ENCODE peak calls at places on chromosomes 11 and 22, in four cellular contexts. One of them, this sample, is unnamed.

GRCh38 chr11:5293028-5293427 is 8.7 kb downstream of the OR51B4 start:
- DNase-seq in AG09309: no peak
- DNase-seq in lower leg skin: no peak
- DNase-seq in left ventricle myocardium inferior: no peak
- DNase-seq in this sample: no peak

GRCh38 chr11:124301482-124301881 is 12.3 kb downstream of the OR8D1 start:
- DNase-seq in lower leg skin: no peak
- DNase-seq in AG09309: no peak
- DNase-seq in left ventricle myocardium inferior: no peak
- DNase-seq in this sample: no peak

GRCh38 chr11:85182437-85183109 is 444.6 kb downstream of the DLG2 start:
- DNase-seq in AG09309: no peak
- DNase-seq in lower leg skin: no peak
- DNase-seq in left ventricle myocardium inferior: no peak
- DNase-seq in this sample: peak; percentile 44

GRCh38 chr11:2581151-2581930 is 118.5 kb downstream of the KCNQ1OT1 start:
- DNase-seq in AG09309: no peak
- DNase-seq in lower leg skin: peak; percentile 75
- DNase-seq in left ventricle myocardium inferior: peak; percentile 10
- DNase-seq in this sample: no peak

GRCh38 chr11:42319926-42320325 is 860.5 kb upstream of the LRRC4C start:
- DNase-seq in lower leg skin: no peak
- DNase-seq in AG09309: no peak
- DNase-seq in left ventricle myocardium inferior: no peak
- DNase-seq in this sample: no peak

GRCh38 chr22:35888181-35888870 is 140.3 kb downstream of the RBFOX2 start:
- DNase-seq in left ventricle myocardium inferior: no peak
- DNase-seq in AG09309: no peak
- DNase-seq in lower leg skin: no peak
- DNase-seq in this sample: no peak

GRCh38 chr11:46456269-46456668 is 64.7 kb upstream of the CHRM4 start:
- DNase-seq in lower leg skin: no peak
- DNase-seq in left ventricle myocardium inferior: no peak
- DNase-seq in AG09309: no peak
- DNase-seq in this sample: no peak

GRCh38 chr11:617248-617911 is 1.6 kb upstream of the IRF7 start:
- DNase-seq in left ventricle myocardium inferior: no peak
- DNase-seq in AG09309: no peak
- DNase-seq in lower leg skin: no peak
- DNase-seq in this sample: no peak

GRCh38 chr11:113730887-113731726 is 25.0 kb upstream of the TMPRSS5 start:
- DNase-seq in left ventricle myocardium inferior: no peak
- DNase-seq in lower leg skin: no peak
- DNase-seq in AG09309: peak; percentile 33
- DNase-seq in this sample: peak; percentile 21

GRCh38 chr22:30930228-30930627 is 38.3 kb downstream of the MORC2 start:
- DNase-seq in AG09309: no peak
- DNase-seq in left ventricle myocardium inferior: no peak
- DNase-seq in lower leg skin: no peak
- DNase-seq in this sample: no peak

GRCh38 chr22:42500164-42500835 is 19.3 kb downstream of the RRP7A start:
- DNase-seq in lower leg skin: peak; percentile 95
- DNase-seq in AG09309: no peak
- DNase-seq in left ventricle myocardium inferior: peak; percentile 82
- DNase-seq in this sample: peak; percentile 94

GRCh38 chr11:81658722-81659121 is 1074.9 kb downstream of the FAM181B start:
- DNase-seq in lower leg skin: no peak
- DNase-seq in left ventricle myocardium inferior: no peak
- DNase-seq in AG09309: no peak
- DNase-seq in this sample: peak; percentile 49

GRCh38 chr11:83162377-83162776 is 5.4 kb downstream of the PCF11 start:
- DNase-seq in lower leg skin: no peak
- DNase-seq in AG09309: no peak
- DNase-seq in left ventricle myocardium inferior: no peak
- DNase-seq in this sample: peak; percentile 60

GRCh38 chr22:37563153-37564081 is 3.1 kb downstream of the CDC42EP1 start:
- DNase-seq in AG09309: peak; percentile 78
- DNase-seq in left ventricle myocardium inferior: peak; percentile 69
- DNase-seq in lower leg skin: peak; percentile 95
- DNase-seq in this sample: no peak

GRCh38 chr11:64878223-64878493 is 263 bp downstream of the EHD1 start:
- DNase-seq in AG09309: no peak
- DNase-seq in lower leg skin: no peak
- DNase-seq in left ventricle myocardium inferior: no peak
- DNase-seq in this sample: no peak

GRCh38 chr11:130470832-130471706 is 22.6 kb downstream of the ADAMTS15 start:
- DNase-seq in AG09309: no peak
- DNase-seq in lower leg skin: peak; percentile 52
- DNase-seq in left ventricle myocardium inferior: no peak
- DNase-seq in this sample: no peak

GRCh38 chr11:12769834-12770345 is 95.7 kb downstream of the TEAD1 start:
- DNase-seq in AG09309: no peak
- DNase-seq in left ventricle myocardium inferior: no peak
- DNase-seq in lower leg skin: no peak
- DNase-seq in this sample: no peak

GRCh38 chr22:49084203-49084602 is 743.5 kb downstream of the BRD1 start:
- DNase-seq in AG09309: no peak
- DNase-seq in left ventricle myocardium inferior: no peak
- DNase-seq in lower leg skin: no peak
- DNase-seq in this sample: no peak

GRCh38 chr11:36268337-36268931 is 20.8 kb downstream of the COMMD9 start:
- DNase-seq in left ventricle myocardium inferior: no peak
- DNase-seq in AG09309: no peak
- DNase-seq in lower leg skin: no peak
- DNase-seq in this sample: no peak

GRCh38 chr22:30078320-30079311 is 1.6 kb upstream of the HORMAD2 start:
- DNase-seq in AG09309: no peak
- DNase-seq in left ventricle myocardium inferior: no peak
- DNase-seq in lower leg skin: no peak
- DNase-seq in this sample: peak; percentile 75

GRCh38 chr11:76329084-76329648 is 51.8 kb downstream of the THAP12 start:
- DNase-seq in AG09309: no peak
- DNase-seq in lower leg skin: peak; percentile 78
- DNase-seq in left ventricle myocardium inferior: no peak
- DNase-seq in this sample: no peak

GRCh38 chr22:24759765-24760164 is 14.8 kb downstream of the PIWIL3 start:
- DNase-seq in lower leg skin: peak; percentile 50
- DNase-seq in AG09309: no peak
- DNase-seq in left ventricle myocardium inferior: no peak
- DNase-seq in this sample: no peak

GRCh38 chr11:78731008-78731407 is 156.3 kb upstream of the NARS2 start:
- DNase-seq in lower leg skin: no peak
- DNase-seq in AG09309: no peak
- DNase-seq in left ventricle myocardium inferior: no peak
- DNase-seq in this sample: no peak

GRCh38 chr11:8290122-8290810 is 26.6 kb upstream of the LMO1 start:
- DNase-seq in AG09309: no peak
- DNase-seq in left ventricle myocardium inferior: no peak
- DNase-seq in lower leg skin: peak; percentile 60
- DNase-seq in this sample: no peak

GRCh38 chr22:26972281-26972680 is 314.9 kb downstream of the MIAT start:
- DNase-seq in left ventricle myocardium inferior: no peak
- DNase-seq in AG09309: no peak
- DNase-seq in lower leg skin: peak; percentile 66
- DNase-seq in this sample: no peak

GRCh38 chr22:26970809-26971394 is 313.5 kb downstream of the MIAT start:
- DNase-seq in AG09309: no peak
- DNase-seq in left ventricle myocardium inferior: no peak
- DNase-seq in lower leg skin: peak; percentile 3
- DNase-seq in this sample: peak; percentile 5

GRCh38 chr22:26967282-26967681 is 309.9 kb downstream of the MIAT start:
- DNase-seq in left ventricle myocardium inferior: no peak
- DNase-seq in lower leg skin: no peak
- DNase-seq in AG09309: no peak
- DNase-seq in this sample: no peak

GRCh38 chr22:26964642-26965041 is 307.3 kb downstream of the MIAT start:
- DNase-seq in AG09309: no peak
- DNase-seq in lower leg skin: no peak
- DNase-seq in left ventricle myocardium inferior: no peak
- DNase-seq in this sample: no peak

GRCh38 chr22:26968873-26969272 is 311.5 kb downstream of the MIAT start:
- DNase-seq in lower leg skin: peak; percentile 18
- DNase-seq in left ventricle myocardium inferior: no peak
- DNase-seq in AG09309: no peak
- DNase-seq in this sample: no peak
- H3K4me3 ChIP-seq in lower leg skin: no peak overlapping the region
- H3K4me3 ChIP-seq in left ventricle myocardium inferior: no peak overlapping the region
- H3K4me3 ChIP-seq in AG09309: no peak overlapping the region
- H3K4me3 ChIP-seq in this sample: no peak overlapping the region

DNA sequence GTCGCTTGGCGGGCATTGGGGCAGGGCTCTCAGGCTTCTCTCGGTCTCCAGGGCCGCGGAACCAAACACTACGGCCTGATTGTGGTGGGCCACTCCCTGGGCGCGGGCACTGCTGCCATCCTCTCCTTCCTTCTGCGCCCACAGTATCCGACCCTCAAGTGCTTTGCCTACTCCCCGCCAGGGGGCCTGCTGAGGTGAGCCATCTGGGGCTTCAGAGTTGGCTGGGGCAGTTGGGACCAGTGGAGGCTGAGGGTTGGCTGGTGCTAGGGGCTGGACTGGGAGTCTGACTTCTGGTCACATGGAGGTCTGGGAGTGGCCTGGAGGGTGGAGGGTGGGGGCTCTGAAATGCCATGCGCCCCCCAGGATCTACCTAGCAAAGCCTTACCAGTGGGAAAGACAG is 15.3 kb upstream of the MYRF start:
- DNase-seq in AG09309: no peak
- DNase-seq in left ventricle myocardium inferior: no peak
- DNase-seq in lower leg skin: no peak
- DNase-seq in this sample: peak; percentile 35
- TF ChIP-seq CTCF in AG09309: no peak
- TF ChIP-seq CTCF in left ventricle myocardium inferior: no peak
- TF ChIP-seq CTCF in lower leg skin: no peak
- TF ChIP-seq CTCF in this sample: peak; percentile 47

GRCh38 chr11:120401506-120401905 is 65.3 kb downstream of the ARHGEF12 start:
- DNase-seq in left ventricle myocardium inferior: no peak
- DNase-seq in lower leg skin: no peak
- DNase-seq in AG09309: no peak
- DNase-seq in this sample: no peak
- H3K4me3 ChIP-seq in left ventricle myocardium inferior: no peak overlapping the region
- H3K4me3 ChIP-seq in lower leg skin: no peak overlapping the region
- H3K4me3 ChIP-seq in AG09309: no peak overlapping the region
- H3K4me3 ChIP-seq in this sample: no peak overlapping the region

GRCh38 chr11:119030329-119031047 is at the start of gene SLC37A4:
- DNase-seq in left ventricle myocardium inferior: peak; percentile 98
- DNase-seq in lower leg skin: peak; percentile 99
- DNase-seq in AG09309: peak; percentile 90
- DNase-seq in this sample: peak; percentile 99
- TF ChIP-seq CTCF in left ventricle myocardium inferior: no peak
- TF ChIP-seq CTCF in lower leg skin: no peak
- TF ChIP-seq CTCF in AG09309: peak; percentile 88
- TF ChIP-seq CTCF in this sample: peak; percentile 93

DNA sequence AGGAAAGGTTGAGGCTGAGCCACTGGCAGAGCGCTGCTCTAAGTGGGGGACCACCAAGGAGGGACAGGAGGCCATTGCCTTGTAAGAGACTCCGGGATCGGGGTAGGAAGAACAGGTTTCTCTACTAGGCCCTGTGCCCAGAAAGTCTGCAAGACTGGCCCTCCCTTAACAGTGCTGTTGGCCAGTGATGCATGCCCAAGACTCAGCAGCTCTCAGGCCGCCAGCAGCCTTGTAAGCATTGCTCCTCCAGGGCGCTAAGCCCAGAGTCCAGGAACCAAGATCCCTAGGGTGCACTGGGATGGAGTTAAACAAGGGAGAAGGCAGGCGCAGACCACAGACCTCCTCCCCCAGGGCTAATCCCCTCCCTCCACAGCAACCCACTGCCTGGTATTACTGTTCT is 39.3 kb upstream of the PANX1 start:
- DNase-seq in left ventricle myocardium inferior: no peak
- DNase-seq in AG09309: no peak
- DNase-seq in lower leg skin: no peak
- DNase-seq in this sample: no peak
- H3K4me3 ChIP-seq in left ventricle myocardium inferior: no peak overlapping the region
- H3K4me3 ChIP-seq in AG09309: no peak overlapping the region
- H3K4me3 ChIP-seq in lower leg skin: no peak overlapping the region
- H3K4me3 ChIP-seq in this sample: no peak overlapping the region

GRCh38 chr11:120306519-120307242 is 18.4 kb upstream of the TLCD5 start:
- DNase-seq in lower leg skin: peak; percentile 84
- DNase-seq in AG09309: peak; percentile 71
- DNase-seq in left ventricle myocardium inferior: no peak
- DNase-seq in this sample: no peak
- TF ChIP-seq CTCF in lower leg skin: no peak
- TF ChIP-seq CTCF in AG09309: peak; percentile 77
- TF ChIP-seq CTCF in left ventricle myocardium inferior: peak; percentile 21
- TF ChIP-seq CTCF in this sample: no peak

GRCh38 chr11:44305643-44306468 is 4.1 kb downstream of the ALX4 start:
- DNase-seq in left ventricle myocardium inferior: no peak
- DNase-seq in lower leg skin: no peak
- DNase-seq in AG09309: no peak
- DNase-seq in this sample: peak; percentile 21
- H3K4me3 ChIP-seq in left ventricle myocardium inferior: peak overlapping the region; percentile 66
- H3K4me3 ChIP-seq in lower leg skin: peak overlapping the region; percentile 18
- H3K4me3 ChIP-seq in AG09309: peak overlapping the region; percentile 30
- H3K4me3 ChIP-seq in this sample: peak overlapping the region; percentile 35

DNA sequence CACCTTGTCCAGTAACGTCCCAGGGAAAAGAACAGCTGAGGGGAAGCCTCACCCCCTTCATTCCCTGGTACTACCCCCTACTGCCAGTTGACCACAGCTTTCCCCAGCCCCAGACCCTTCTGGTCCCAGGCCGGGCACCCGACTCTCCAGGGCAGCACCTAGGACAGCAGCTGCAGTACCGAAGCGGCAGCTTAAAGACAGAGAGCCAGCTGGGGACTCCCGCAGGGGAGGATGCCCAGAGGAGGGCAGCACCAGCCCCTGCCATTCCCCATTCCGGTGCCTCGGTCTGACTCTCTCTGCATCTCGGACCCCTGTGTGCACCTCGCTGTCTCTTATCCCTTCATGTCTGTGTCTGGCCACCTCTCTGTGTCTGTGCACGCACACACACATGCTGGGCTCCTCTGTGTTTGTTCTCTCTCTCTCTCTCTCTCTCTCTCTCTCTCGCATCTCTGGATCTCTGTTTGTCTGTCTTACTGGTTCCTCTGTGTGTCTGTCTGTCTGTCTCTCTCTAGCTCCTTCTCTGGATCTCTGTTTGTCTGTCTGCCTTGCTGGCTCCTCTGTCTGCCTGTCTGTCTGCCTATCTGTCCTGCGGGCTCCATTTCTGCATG is 9.4 kb downstream of the IGSF9B start:
- DNase-seq in lower leg skin: no peak
- DNase-seq in left ventricle myocardium inferior: peak; percentile 60
- DNase-seq in AG09309: no peak
- DNase-seq in this sample: peak; percentile 24
- TF ChIP-seq CTCF in lower leg skin: no peak
- TF ChIP-seq CTCF in left ventricle myocardium inferior: peak; percentile 61
- TF ChIP-seq CTCF in AG09309: peak; percentile 62
- TF ChIP-seq CTCF in this sample: peak; percentile 13

GRCh38 chr11:112421854-112422253 is 161.2 kb upstream of the PLET1 start:
- DNase-seq in left ventricle myocardium inferior: no peak
- DNase-seq in AG09309: no peak
- DNase-seq in lower leg skin: no peak
- DNase-seq in this sample: no peak

DNA sequence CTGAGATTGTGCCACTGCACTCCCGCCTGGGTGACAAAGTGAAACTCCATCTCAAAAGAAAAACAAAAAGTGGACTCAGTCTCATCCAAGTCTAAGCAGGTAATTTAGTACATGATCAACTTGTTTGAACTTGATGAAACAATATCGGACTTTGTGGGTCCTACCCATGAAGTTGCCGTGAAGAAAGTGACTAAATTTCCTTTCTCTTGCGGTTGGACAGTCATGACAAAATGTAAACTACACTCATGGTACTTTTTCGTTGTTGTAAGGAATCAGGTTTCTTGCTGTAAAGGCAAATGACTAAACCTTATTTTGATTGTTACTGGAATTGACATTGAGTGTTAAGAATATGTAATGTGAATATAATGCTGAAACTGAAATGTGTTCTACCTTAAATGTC is 164.5 kb upstream of the PLET1 start:
- DNase-seq in AG09309: no peak
- DNase-seq in lower leg skin: no peak
- DNase-seq in left ventricle myocardium inferior: no peak
- DNase-seq in this sample: no peak
- H3K4me3 ChIP-seq in AG09309: no peak overlapping the region
- H3K4me3 ChIP-seq in lower leg skin: no peak overlapping the region
- H3K4me3 ChIP-seq in left ventricle myocardium inferior: no peak overlapping the region
- H3K4me3 ChIP-seq in this sample: no peak overlapping the region

This sample was measured in GM12865.